ENCODE peak calls at places on chromosomes 5 and 9, in eight cellular contexts. One of them, this sample, is unnamed.

GRCh38 chr9:127527560-127528268 is 76.4 kb downstream of the LRSAM1 start:
- DNase-seq in tibial artery: no peak
- DNase-seq in mesothelial cell of epicardium: no peak
- DNase-seq in neural progenitor cell: no peak
- DNase-seq in Right ventricle myocardium superior: no peak
- DNase-seq in mucosa of descending colon: no peak
- DNase-seq in body of pancreas: no peak
- DNase-seq in cardiac septum: no peak
- DNase-seq in this sample: no peak

GRCh38 chr5:172380261-172380991 is 73.9 kb downstream of the SH3PXD2B start:
- DNase-seq in tibial artery: no peak
- DNase-seq in mesothelial cell of epicardium: no peak
- DNase-seq in neural progenitor cell: no peak
- DNase-seq in Right ventricle myocardium superior: no peak
- DNase-seq in mucosa of descending colon: no peak
- DNase-seq in body of pancreas: no peak
- DNase-seq in cardiac septum: no peak
- DNase-seq in this sample: no peak

GRCh38 chr9:109843651-109844050 is 63.7 kb downstream of the PALM2AKAP2 start:
- DNase-seq in tibial artery: no peak
- DNase-seq in mesothelial cell of epicardium: no peak
- DNase-seq in neural progenitor cell: no peak
- DNase-seq in Right ventricle myocardium superior: peak
- DNase-seq in mucosa of descending colon: no peak
- DNase-seq in body of pancreas: peak
- DNase-seq in cardiac septum: peak
- DNase-seq in this sample: no peak

GRCh38 chr9:83355024-83355444 is 183.2 kb downstream of the FRMD3 start:
- DNase-seq in tibial artery: no peak
- DNase-seq in mesothelial cell of epicardium: no peak
- DNase-seq in neural progenitor cell: peak
- DNase-seq in Right ventricle myocardium superior: peak
- DNase-seq in mucosa of descending colon: no peak
- DNase-seq in body of pancreas: no peak
- DNase-seq in cardiac septum: no peak
- DNase-seq in this sample: no peak

GRCh38 chr9:38062498-38063362 is 6.3 kb downstream of the SHB start:
- DNase-seq in tibial artery: no peak
- DNase-seq in mesothelial cell of epicardium: no peak
- DNase-seq in neural progenitor cell: no peak
- DNase-seq in Right ventricle myocardium superior: no peak
- DNase-seq in mucosa of descending colon: no peak
- DNase-seq in body of pancreas: no peak
- DNase-seq in cardiac septum: peak
- DNase-seq in this sample: no peak

GRCh38 chr9:4333231-4333740 is 33.4 kb upstream of the GLIS3 start:
- DNase-seq in tibial artery: no peak
- DNase-seq in mesothelial cell of epicardium: no peak
- DNase-seq in neural progenitor cell: no peak
- DNase-seq in Right ventricle myocardium superior: no peak
- DNase-seq in mucosa of descending colon: no peak
- DNase-seq in body of pancreas: no peak
- DNase-seq in cardiac septum: no peak
- DNase-seq in this sample: no peak

GRCh38 chr9:71752928-71753327 is 15.4 kb downstream of the CEMIP2 start:
- DNase-seq in tibial artery: no peak
- DNase-seq in mesothelial cell of epicardium: no peak
- DNase-seq in neural progenitor cell: peak
- DNase-seq in Right ventricle myocardium superior: no peak
- DNase-seq in mucosa of descending colon: no peak
- DNase-seq in body of pancreas: no peak
- DNase-seq in cardiac septum: no peak
- DNase-seq in this sample: no peak

GRCh38 chr9:128215491-128216404 is 12.6 kb downstream of the DNM1 start:
- DNase-seq in tibial artery: peak
- DNase-seq in mesothelial cell of epicardium: no peak
- DNase-seq in neural progenitor cell: no peak
- DNase-seq in Right ventricle myocardium superior: no peak
- DNase-seq in mucosa of descending colon: no peak
- DNase-seq in body of pancreas: no peak
- DNase-seq in cardiac septum: no peak
- DNase-seq in this sample: no peak

GRCh38 chr5:96017951-96018350 is 56.3 kb upstream of the ELL2 start:
- DNase-seq in tibial artery: no peak
- DNase-seq in mesothelial cell of epicardium: no peak
- DNase-seq in neural progenitor cell: peak
- DNase-seq in Right ventricle myocardium superior: no peak
- DNase-seq in mucosa of descending colon: no peak
- DNase-seq in body of pancreas: no peak
- DNase-seq in cardiac septum: no peak
- DNase-seq in this sample: no peak

GRCh38 chr9:2317591-2317990 is 302.4 kb downstream of the SMARCA2 start:
- DNase-seq in tibial artery: no peak
- DNase-seq in mesothelial cell of epicardium: no peak
- DNase-seq in neural progenitor cell: no peak
- DNase-seq in Right ventricle myocardium superior: no peak
- DNase-seq in mucosa of descending colon: no peak
- DNase-seq in body of pancreas: no peak
- DNase-seq in cardiac septum: no peak
- DNase-seq in this sample: no peak

GRCh38 chr5:124634820-124635323 is 111.6 kb downstream of the ZNF608 start:
- DNase-seq in tibial artery: no peak
- DNase-seq in mesothelial cell of epicardium: no peak
- DNase-seq in neural progenitor cell: no peak
- DNase-seq in Right ventricle myocardium superior: no peak
- DNase-seq in mucosa of descending colon: no peak
- DNase-seq in body of pancreas: no peak
- DNase-seq in cardiac septum: no peak
- DNase-seq in this sample: no peak

GRCh38 chr5:89777758-89778157 is 631.8 kb downstream of the CETN3 start:
- DNase-seq in tibial artery: no peak
- DNase-seq in mesothelial cell of epicardium: no peak
- DNase-seq in neural progenitor cell: no peak
- DNase-seq in Right ventricle myocardium superior: no peak
- DNase-seq in mucosa of descending colon: no peak
- DNase-seq in body of pancreas: no peak
- DNase-seq in cardiac septum: no peak
- DNase-seq in this sample: no peak

GRCh38 chr5:135058326-135058725 is 24.3 kb upstream of the PITX1 start:
- DNase-seq in tibial artery: no peak
- DNase-seq in mesothelial cell of epicardium: no peak
- DNase-seq in neural progenitor cell: no peak
- DNase-seq in Right ventricle myocardium superior: no peak
- DNase-seq in mucosa of descending colon: no peak
- DNase-seq in body of pancreas: no peak
- DNase-seq in cardiac septum: no peak
- DNase-seq in this sample: no peak